ENCODE peak calls at places on chromosomes 3 and 15, in four cellular contexts. O is esophagus squamous epithelium; G is activated CD8-positive, alpha-beta T cell treated with anti-CD3 and anti-CD28 coated beads for 36 hours; N is left ventricle myocardium inferior. I is an unnamed sample.

GRCh38 chr15:58410353-58410752 is 21.4 kb upstream of the LIPC start:
- DNase-seq in G (peak), N (no peak), O (no peak), I (peak)

GRCh38 chr3:111227216-111227615 is 155.6 kb downstream of the NECTIN3 start:
- DNase-seq in G (no peak), N (no peak), O (no peak), I (no peak)

GRCh38 chr15:34102175-34102925 is 467 bp downstream of the PGBD4 start:
- DNase-seq in N (no peak), G (no peak), O (no peak), I (no peak)

GRCh38 chr3:27626596-27627118 is 95.5 kb downstream of the EOMES start:
- DNase-seq in G (no peak), N (no peak), O (no peak), I (no peak)

GRCh38 chr15:95162967-95163531 is 931.7 kb downstream of the MCTP2 start:
- DNase-seq in G (no peak), O (no peak), N (no peak), I (no peak)

GRCh38 chr3:97949110-97949485 is 23.1 kb downstream of the RIOX2 start:
- DNase-seq in O (no peak), G (no peak), N (no peak), I (no peak)

GRCh38 chr3:20935791-20936190 is 749.8 kb upstream of the SGO1 start:
- DNase-seq in G (no peak), O (no peak), N (no peak), I (no peak)

GRCh38 chr3:128369881-128370642 is 96.6 kb downstream of the DNAJB8 start:
- DNase-seq in O (no peak), G (no peak), N (peak), I (no peak)

GRCh38 chr15:71203573-71204444 is 88.5 kb downstream of the THSD4 start:
- DNase-seq in N (no peak), O (no peak), G (no peak), I (no peak)

GRCh38 chr3:25662921-25663320 is 1.8 kb downstream of the TOP2B start:
- DNase-seq in G (no peak), O (no peak), N (no peak), I (no peak)

GRCh38 chr3:73024836-73025235 is 28.2 kb downstream of the PPP4R2 start:
- DNase-seq in N (no peak), O (no peak), G (no peak), I (no peak)

GRCh38 chr15:93870583-93870982 is 360.8 kb upstream of the MCTP2 start:
- DNase-seq in N (no peak), G (no peak), O (no peak), I (no peak)

GRCh38 chr3:42149537-42150426 is 58.6 kb downstream of the TRAK1 start:
- DNase-seq in N (no peak), O (no peak), G (no peak), I (no peak)

GRCh38 chr15:98772895-98773294 is 124.6 kb downstream of the IGF1R start:
- DNase-seq in G (no peak), O (no peak), N (no peak), I (no peak)

GRCh38 chr3:120348065-120348980 is 831 bp downstream of the LRRC58 start:
- DNase-seq in O (no peak), N (no peak), G (peak), I (peak)

DNA sequence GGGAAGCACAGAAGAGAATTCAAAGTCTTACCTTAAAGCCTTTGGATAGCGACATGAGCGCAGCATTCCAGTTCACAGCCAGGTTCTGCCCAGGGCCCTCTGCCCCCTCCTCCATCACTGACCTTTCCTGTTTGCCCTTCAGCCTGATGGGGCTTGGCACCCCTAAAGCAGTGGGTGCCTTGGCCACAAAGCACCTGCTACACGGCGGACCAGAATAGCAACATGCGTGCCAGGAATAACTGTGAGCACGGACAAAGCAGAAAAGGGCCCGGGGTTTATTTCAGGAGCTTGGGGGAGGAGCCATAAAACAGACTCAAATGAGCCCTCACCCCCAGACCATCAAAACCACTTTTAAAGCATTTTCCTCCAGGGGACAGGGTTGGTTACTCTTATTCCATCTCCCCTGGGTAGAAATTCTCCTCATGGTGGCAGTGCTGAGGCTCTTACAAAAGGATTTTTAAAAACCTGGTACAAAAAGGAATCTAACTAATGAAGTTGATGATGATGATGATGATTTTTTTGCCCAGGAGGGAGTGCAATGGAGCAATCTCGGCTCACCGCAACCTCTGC is 135.4 kb downstream of the KLF13 start:
- DNase-seq in G (no peak), N (no peak), O (no peak), I (no peak)
- TF ChIP-seq CTCF in G (peak), N (no peak), O (no peak), I (peak)

DNA sequence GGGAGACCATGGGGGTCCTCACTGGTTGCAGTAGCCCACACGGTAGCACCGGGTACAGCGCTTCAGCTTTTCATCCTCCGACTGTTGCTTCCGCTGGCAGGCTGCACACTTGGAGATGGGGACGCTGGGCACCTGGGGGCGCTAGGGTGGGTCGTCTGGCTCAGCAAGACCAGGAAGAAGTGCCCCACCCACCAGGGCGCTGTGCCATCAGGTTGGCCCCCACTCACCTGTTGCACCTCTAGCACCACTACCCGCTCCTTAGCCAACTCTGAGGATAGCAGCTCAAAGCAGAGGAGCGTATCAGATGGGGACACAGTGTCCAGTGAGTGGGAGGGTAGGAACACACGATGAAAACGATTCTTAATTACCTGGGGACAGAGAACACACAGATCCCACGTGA is 7.7 kb upstream of the QARS1 start:
- DNase-seq in N (no peak), O (no peak), G (no peak), I (no peak)
- TF ChIP-seq CTCF in N (no peak), O (no peak), G (no peak), I (no peak)

GRCh38 chr15:89127054-89127702 is 38.9 kb downstream of the ABHD2 start:
- DNase-seq in O (no peak), G (peak), N (no peak), I (no peak)
- TF ChIP-seq CTCF in O (no peak), G (peak), N (no peak), I (no peak)

GRCh38 chr3:183635431-183636220 is at the start of gene KLHL24:
- DNase-seq in O (peak), N (peak), G (peak), I (peak)
- TF ChIP-seq CTCF in O (no peak), N (peak), G (no peak), I (no peak)

GRCh38 chr3:159781867-159782266 is 206.8 kb upstream of the IL12A start:
- DNase-seq in G (no peak), O (no peak), N (no peak), I (no peak)
- TF ChIP-seq CTCF in G (no peak), O (peak), N (no peak), I (no peak)

DNA sequence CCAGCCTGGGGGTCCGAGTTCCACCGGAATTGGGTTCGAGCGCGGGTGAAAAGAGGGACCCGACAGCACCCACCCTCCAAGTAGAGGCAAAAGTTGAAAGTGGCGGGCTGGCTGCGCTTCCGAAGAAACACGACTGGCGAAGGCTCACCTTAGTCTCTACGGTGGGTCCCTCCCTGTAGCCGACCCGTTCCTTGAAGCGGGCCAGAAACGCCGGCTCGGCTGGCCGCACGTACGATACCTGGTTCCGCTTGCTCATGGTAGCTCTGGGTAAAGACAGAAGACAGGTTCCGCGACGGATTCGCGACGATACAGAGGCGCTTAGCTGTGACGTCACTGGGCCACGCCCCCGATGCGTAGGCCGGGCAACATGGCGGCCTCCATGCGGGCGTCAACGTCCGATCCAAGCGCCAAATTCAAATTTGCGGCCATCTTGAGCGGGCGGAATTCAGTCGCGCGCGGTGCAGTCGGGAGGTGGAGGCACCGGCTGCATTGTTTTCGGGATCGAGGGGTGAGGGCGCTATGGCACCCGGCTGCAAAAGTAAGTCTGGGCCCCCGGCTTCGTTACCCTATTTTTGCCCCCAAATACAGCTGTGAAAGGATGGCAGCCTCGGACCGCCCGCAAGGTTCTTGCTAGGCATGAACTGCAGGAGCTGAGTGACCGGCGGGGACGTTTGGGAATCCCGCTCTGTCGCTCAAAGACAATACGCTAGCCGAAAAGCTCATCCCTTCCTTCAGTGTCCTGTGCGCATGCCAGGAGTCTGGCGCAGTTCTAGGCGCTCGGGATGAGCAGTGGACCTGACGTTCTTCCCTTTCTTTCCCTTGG is at the start of the genes KIAA1143 and KIF15:
- DNase-seq in N (peak), G (peak), O (peak), I (peak)
- TF ChIP-seq CTCF in N (no peak), G (no peak), O (no peak), I (no peak)

GRCh38 chr3:178479860-178480259 is 56.4 kb upstream of the KCNMB2 start:
- DNase-seq in O (no peak), G (no peak), N (no peak), I (no peak)
- TF ChIP-seq CTCF in O (no peak), G (no peak), N (no peak), I (no peak)

DNA sequence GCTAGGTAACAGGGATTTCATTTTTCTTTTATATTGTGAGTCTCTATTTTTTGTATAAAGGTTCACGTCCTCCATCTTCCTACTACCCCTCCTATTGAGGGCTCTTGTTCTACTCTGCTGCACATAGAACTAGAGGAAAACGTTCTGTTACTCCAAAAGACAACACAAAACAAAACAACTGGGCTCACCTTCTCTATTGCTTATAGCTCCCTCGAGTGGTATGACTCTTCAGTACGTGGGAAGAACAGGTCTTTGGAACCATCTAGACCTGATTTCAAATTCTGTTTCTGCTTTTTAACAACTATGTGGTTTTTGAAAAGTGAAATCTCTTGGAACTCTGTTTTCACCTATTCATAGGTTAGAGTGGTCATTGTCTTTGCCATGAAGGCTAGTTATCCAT is 515.3 kb downstream of the SOX2 start:
- DNase-seq in N (no peak), G (no peak), O (no peak), I (no peak)
- TF ChIP-seq CTCF in N (no peak), G (no peak), O (no peak), I (no peak)